ENCODE peak calls at places on chromosomes 4 and X, in seven cellular contexts. S is iris pigment epithelial cell; Y is NT2/D1; A is H54; J is pons; M is CD4-positive, alpha-beta T cell; P is GM04504. W is an unnamed sample.

GRCh38 chr4:3407171-3407771 is 34.5 kb upstream of the HGFAC start:
- DNase-seq in A (no peak), P (no peak), S (no peak), Y (no peak), J (no peak), M (no peak), W (no peak)

GRCh38 chr4:11488657-11489448 is 60.2 kb upstream of the HS3ST1 start:
- DNase-seq in Y (no peak), P (no peak), A (no peak), S (no peak), M (no peak), J (no peak), W (no peak)

GRCh38 chr4:113222431-113222979 is 173.1 kb downstream of the ANK2 start:
- DNase-seq in P (peak; percentile 35), A (peak; percentile 6), M (no peak), Y (no peak), J (no peak), S (peak; percentile 12), W (no peak)

GRCh38 chr4:55336138-55337034 is 9.7 kb upstream of the SRD5A3 start:
- DNase-seq in J (no peak), P (no peak), Y (no peak), S (no peak), M (no peak), A (no peak), W (peak; percentile 75)

GRCh38 chr4:8200302-8200975 is 1.3 kb downstream of the SH3TC1 start:
- DNase-seq in Y (no peak), S (peak; percentile 71), A (no peak), J (no peak), M (peak; percentile 21), P (no peak), W (no peak)

GRCh38 chr4:95165926-95166524 is 382.7 kb downstream of the UNC5C start:
- DNase-seq in Y (peak; percentile 22), A (peak; percentile 4), P (peak; percentile 23), J (peak; percentile 96), S (peak; percentile 68), M (no peak), W (peak; percentile 54)

GRCh38 chrX:110004210-110004609 is 1.3 kb downstream of the TMEM164 start:
- DNase-seq in Y (no peak), S (no peak), P (no peak), A (no peak), M (no peak), J (no peak), W (no peak)

GRCh38 chr4:100900134-100900533 is 382.3 kb upstream of the EMCN start:
- DNase-seq in Y (no peak), J (no peak), M (no peak), P (no peak), A (no peak), S (no peak), W (no peak)

GRCh38 chr4:168541608-168541953 is 44.7 kb downstream of the PALLD start:
- DNase-seq in P (no peak), Y (no peak), J (no peak), A (no peak), M (no peak), S (peak; percentile 77), W (no peak)

GRCh38 chr4:182825786-182826185 is 91.4 kb downstream of the DCTD start:
- DNase-seq in S (no peak), Y (no peak), P (no peak), J (no peak), M (no peak), A (no peak), W (no peak)

GRCh38 chr4:8188085-8188484 is 11.0 kb upstream of the SH3TC1 start:
- DNase-seq in J (no peak), Y (no peak), M (no peak), A (peak; percentile 39), S (no peak), P (no peak), W (no peak)

GRCh38 chrX:49276671-49277519 is 7.3 kb downstream of the PPP1R3F start:
- DNase-seq in S (peak; percentile 11), J (no peak), Y (no peak), P (no peak), A (no peak), M (no peak), W (no peak)

GRCh38 chrX:40207626-40208025 is 109.9 kb upstream of the BCOR start:
- DNase-seq in P (no peak), S (peak; percentile 30), A (peak; percentile 45), M (no peak), Y (no peak), J (no peak), W (no peak)

GRCh38 chr4:165096776-165097175 is 15.9 kb downstream of the TMEM192 start:
- DNase-seq in P (peak; percentile 5), J (peak; percentile 47), M (no peak), S (peak; percentile 42), A (no peak), Y (no peak), W (peak; percentile 10)

GRCh38 chr4:172096771-172097170 is 283.6 kb downstream of the GALNTL6 start:
- DNase-seq in P (no peak), S (peak; percentile 4), J (no peak), Y (no peak), M (no peak), A (no peak), W (no peak)

GRCh38 chrX:107684956-107685385 is 56.7 kb downstream of the PRPS1 start:
- DNase-seq in M (no peak), P (no peak), A (no peak), Y (no peak), S (peak; percentile 83), J (peak; percentile 67), W (no peak)

GRCh38 chr4:161496-162284 is 37.4 kb downstream of the ZNF718 start:
- DNase-seq in S (peak; percentile 0), J (no peak), Y (no peak), A (no peak), P (no peak), M (no peak), W (no peak)

W was measured in foreskin melanocyte.